ENCODE peak calls at places on chromosomes 7 and 10, in five cellular contexts. G, C, H, A and L are unnamed samples.

GRCh38 chr10:112915590-112916572 is 34.2 kb upstream of the TCF7L2 start:
- DNase-seq in G (peak; percentile 61), C (peak; percentile 57), H (peak; percentile 16), A (peak; percentile 86), L (no peak)

GRCh38 chr10:49293208-49293603 is 5.8 kb upstream of the C10orf71 start:
- DNase-seq in G (no peak), C (no peak), H (no peak), A (no peak), L (no peak)

GRCh38 chr10:102615361-102615760 is 28.9 kb upstream of the TRIM8 start:
- DNase-seq in G (no peak), C (no peak), H (no peak), A (no peak), L (no peak)

GRCh38 chr7:36764929-36765328 is 40.6 kb upstream of the AOAH start:
- DNase-seq in G (no peak), C (no peak), H (no peak), A (no peak), L (no peak)

GRCh38 chr7:35257251-35258124 is 3.6 kb upstream of the TBX20 start:
- DNase-seq in G (no peak), C (no peak), H (no peak), A (no peak), L (no peak)

GRCh38 chr10:58511765-58512469 is 755 bp upstream of the BICC1 start:
- DNase-seq in G (peak; percentile 38), C (no peak), H (peak; percentile 43), A (peak; percentile 19), L (no peak)

GRCh38 chr10:122475130-122475529 is 13.8 kb downstream of the HTRA1 start:
- DNase-seq in G (no peak), C (no peak), H (peak; percentile 61), A (no peak), L (no peak)

GRCh38 chr10:18822156-18822555 is 162.9 kb downstream of the ARL5B start:
- DNase-seq in G (peak; percentile 8), C (no peak), H (peak; percentile 40), A (no peak), L (no peak)

GRCh38 chr10:23053036-23053435 is 42.3 kb upstream of the MSRB2 start:
- DNase-seq in G (no peak), C (no peak), H (peak; percentile 43), A (no peak), L (no peak)

GRCh38 chr10:57202356-57202755 is 841.3 kb upstream of the ZWINT start:
- DNase-seq in G (no peak), C (no peak), H (no peak), A (no peak), L (no peak)

GRCh38 chr10:69845574-69846251 is 44.0 kb downstream of the COL13A1 start:
- DNase-seq in G (no peak), C (peak; percentile 68), H (peak; percentile 29), A (peak; percentile 68), L (no peak)

GRCh38 chr7:159128767-159129166 is 15.9 kb downstream of the VIPR2 start:
- DNase-seq in G (no peak), C (no peak), H (no peak), A (no peak), L (no peak)

GRCh38 chr10:110311357-110311949 is 6.7 kb upstream of the SMNDC1 start:
- DNase-seq in G (peak; percentile 80), C (no peak), H (peak; percentile 75), A (peak; percentile 43), L (no peak)

GRCh38 chr10:17229016-17229716 is 1.1 kb downstream of the VIM start:
- DNase-seq in G (peak; percentile 89), C (no peak), H (peak; percentile 94), A (peak; percentile 82), L (no peak)

GRCh38 chr10:21524526-21525366 is 736 bp downstream of the SKIDA1 start:
- DNase-seq in G (peak; percentile 57), C (no peak), H (peak; percentile 73), A (no peak), L (no peak)

GRCh38 chr7:1585142-1585981 is 15.5 kb upstream of the PSMG3 start:
- DNase-seq in G (no peak), C (no peak), H (no peak), A (no peak), L (no peak)

GRCh38 chr7:21526007-21526406 is 16.8 kb upstream of the DNAH11 start:
- DNase-seq in G (peak; percentile 10), C (no peak), H (peak; percentile 32), A (no peak), L (no peak)

GRCh38 chr10:119333146-119333792 is 125.9 kb downstream of the GRK5 start:
- DNase-seq in G (peak; percentile 52), C (peak; percentile 53), H (no peak), A (no peak), L (no peak)

GRCh38 chr7:151629873-151630272 is 110.2 kb upstream of the RHEB start:
- DNase-seq in G (no peak), C (no peak), H (no peak), A (no peak), L (no peak)
- H3K4me3 ChIP-seq in G (no peak overlapping the region), C (no peak overlapping the region), H (no peak overlapping the region), A (no peak overlapping the region), L (no peak overlapping the region)

DNA sequence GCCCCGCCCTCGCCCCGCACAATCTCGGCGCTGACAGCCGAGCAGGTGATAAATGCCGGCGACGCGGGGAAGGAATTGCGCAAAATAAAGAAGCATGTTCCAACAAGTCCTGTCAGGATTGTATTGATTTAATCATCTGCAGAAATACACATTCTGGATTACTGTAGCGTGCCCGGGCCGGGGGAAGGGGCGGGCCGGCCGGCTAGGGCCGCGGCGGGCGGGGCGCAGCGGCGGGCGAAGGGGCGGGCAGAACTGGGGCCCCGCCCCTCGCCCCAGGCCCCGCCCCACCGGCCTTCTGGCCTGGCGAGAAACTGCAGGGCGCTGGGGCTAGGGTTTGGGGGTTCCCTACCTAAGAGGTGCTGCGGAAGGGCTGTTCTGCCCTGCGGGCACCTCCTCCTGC is 88.9 kb upstream of the PAX2 start:
- DNase-seq in G (peak; percentile 10), C (no peak), H (no peak), A (no peak), L (no peak)
- H3K4me3 ChIP-seq in G (no peak overlapping the region), C (peak overlapping the region; percentile 18), H (no peak overlapping the region), A (no peak overlapping the region), L (no peak overlapping the region)

GRCh38 chr10:11740907-11741306 is 1.3 kb upstream of the ECHDC3 start:
- DNase-seq in G (no peak), C (no peak), H (no peak), A (no peak), L (no peak)

GRCh38 chr10:11741608-11742007 is 574 bp upstream of the ECHDC3 start:
- DNase-seq in G (no peak), C (no peak), H (no peak), A (no peak), L (no peak)

GRCh38 chr10:11743461-11744338 is 1.5 kb downstream of the ECHDC3 start:
- DNase-seq in G (no peak), C (no peak), H (no peak), A (no peak), L (no peak)

GRCh38 chr10:11742779-11743298 is 657 bp downstream of the ECHDC3 start:
- DNase-seq in G (no peak), C (no peak), H (no peak), A (no peak), L (no peak)

GRCh38 chr10:11742009-11742778 is at the start of gene ECHDC3:
- DNase-seq in G (peak; percentile 36), C (no peak), H (peak; percentile 29), A (peak; percentile 42), L (no peak)
- H3K4me3 ChIP-seq in G (peak within 1 kb of the TSS; percentile 46), C (peak within 1 kb of the TSS; percentile 50), H (peak within 1 kb of the TSS; percentile 68), A (peak within 1 kb of the TSS; percentile 42), L (peak within 1 kb of the TSS; percentile 25)

GRCh38 chr7:98210513-98211220 is 572 bp upstream of the BHLHA15 start:
- DNase-seq in G (no peak), C (no peak), H (no peak), A (peak; percentile 24), L (no peak)
- H3K4me3 ChIP-seq in G (peak overlapping the region; percentile 24), C (peak overlapping the region; percentile 27), H (peak overlapping the region; percentile 41), A (no peak overlapping the region), L (peak overlapping the region; percentile 46)

DNA sequence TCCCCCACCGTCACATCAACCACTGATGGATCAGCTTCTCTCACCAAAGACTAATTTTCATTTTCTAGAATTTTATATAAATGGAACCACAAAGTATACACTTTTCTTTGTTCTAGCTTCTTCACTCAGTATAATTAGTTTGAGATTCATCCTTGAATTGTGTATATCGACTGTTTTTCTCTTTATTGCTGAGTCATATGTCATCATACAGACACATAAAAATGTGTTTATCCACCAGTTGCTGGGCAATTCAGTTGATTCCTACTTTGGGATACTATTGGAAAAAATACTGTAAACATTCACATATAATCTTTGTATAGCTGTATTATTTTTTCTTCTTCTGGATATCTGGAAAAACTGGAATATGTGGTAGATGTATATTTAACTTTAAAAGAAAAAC is 26.6 kb downstream of the PDK4 start:
- DNase-seq in G (peak; percentile 12), C (no peak), H (no peak), A (no peak), L (no peak)
- H3K4me3 ChIP-seq in G (no peak overlapping the region), C (no peak overlapping the region), H (no peak overlapping the region), A (no peak overlapping the region), L (no peak overlapping the region)

GRCh38 chr7:100435401-100436304 is 644 bp downstream of the PPP1R35 start:
- DNase-seq in G (no peak), C (no peak), H (no peak), A (peak; percentile 64), L (no peak)

GRCh38 chr7:100433592-100434296 is 2.6 kb downstream of the PPP1R35 start:
- DNase-seq in G (no peak), C (no peak), H (no peak), A (no peak), L (no peak)

GRCh38 chr7:100438172-100438571 is 1.9 kb upstream of the PPP1R35 start:
- DNase-seq in G (no peak), C (no peak), H (no peak), A (no peak), L (no peak)

GRCh38 chr7:100434297-100435144 is 1.8 kb downstream of the PPP1R35 start:
- DNase-seq in G (no peak), C (no peak), H (no peak), A (no peak), L (no peak)

DNA sequence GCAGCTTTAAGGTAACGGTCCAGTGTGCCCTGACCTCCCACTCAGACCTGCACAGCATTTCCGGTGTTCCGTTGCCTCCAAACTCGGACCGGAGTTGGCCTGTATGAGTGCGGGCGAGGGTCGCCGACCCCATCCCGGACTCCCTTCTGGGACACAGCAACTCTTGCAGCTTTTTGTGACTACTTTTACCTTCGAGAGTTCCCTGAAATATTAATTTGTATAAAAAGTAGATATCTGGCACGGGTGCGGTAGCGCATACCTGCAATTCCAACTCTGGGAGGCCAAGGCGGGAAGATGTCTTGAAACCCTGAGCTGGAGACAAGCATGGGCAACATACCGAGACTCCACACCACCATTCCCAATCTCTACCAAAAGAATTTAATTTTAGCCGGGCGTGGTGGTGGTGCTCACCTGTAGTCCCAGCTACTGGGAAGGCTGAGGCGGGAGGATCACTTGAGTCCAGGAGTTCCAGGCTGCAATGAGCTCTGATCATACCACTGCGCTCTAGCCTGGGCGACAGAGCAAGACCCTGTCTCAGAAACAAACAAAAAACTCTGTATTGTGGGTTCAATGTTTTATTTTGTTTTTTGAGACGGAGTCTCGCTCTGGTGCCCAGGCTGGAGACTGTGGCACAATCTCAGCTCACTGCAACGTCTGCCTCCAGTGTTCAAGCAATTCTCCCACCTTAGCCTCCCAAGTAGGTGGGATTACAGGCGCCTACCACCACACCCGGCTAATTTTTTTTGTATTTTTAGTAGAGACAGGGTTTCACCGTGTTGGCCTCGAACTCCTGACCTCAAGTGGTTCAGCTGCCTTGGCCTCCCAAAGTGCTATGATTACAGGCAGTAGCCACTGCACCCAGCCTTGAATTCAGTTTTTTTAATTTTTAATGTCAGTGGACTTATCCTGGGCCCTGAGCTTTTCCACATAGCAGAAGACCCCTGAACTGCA is 1.1 kb upstream of the PPP1R35 start:
- DNase-seq in G (no peak), C (no peak), H (no peak), A (no peak), L (no peak)
- H3K4me3 ChIP-seq in G (no peak overlapping the region), C (no peak overlapping the region), H (no peak overlapping the region), A (no peak overlapping the region), L (no peak overlapping the region)